ENCODE peak calls at places on chromosomes 2 and 18, in eight cellular contexts. X is cardiac fibroblast, E is IMR-90, T is gastrocnemius medialis, L is endothelial cell of umbilical vein, G is thyroid gland, D is A549, Y is Calu3. W is an unnamed sample.

GRCh38 chr2:191037351-191037750 is 23.4 kb upstream of the STAT1 start:
- DNase-seq in L (no peak), D (no peak), G (no peak), T (no peak), E (no peak), X (no peak), Y (no peak), W (no peak)

GRCh38 chr2:233047206-233047605 is 12.9 kb upstream of the INPP5D start:
- DNase-seq in X (no peak), G (no peak), Y (no peak), L (no peak), E (no peak), T (no peak), D (no peak), W (no peak)

GRCh38 chr2:198441246-198441645 is 636.9 kb downstream of the PLCL1 start:
- DNase-seq in L (no peak), G (no peak), X (no peak), D (no peak), Y (peak), T (no peak), E (peak), W (no peak)

GRCh38 chr2:181104512-181105121 is 124.2 kb downstream of the UBE2E3 start:
- DNase-seq in G (no peak), T (no peak), Y (peak), L (peak), D (peak), X (peak), E (peak), W (no peak)

GRCh38 chr2:114222331-114222730 is 220.1 kb upstream of the DPP10 start:
- DNase-seq in E (no peak), X (no peak), D (no peak), Y (no peak), T (no peak), L (no peak), G (no peak), W (no peak)

GRCh38 chr2:172270278-172271079 is 156.9 kb upstream of the ITGA6 start:
- DNase-seq in X (no peak), G (no peak), E (peak), Y (no peak), T (no peak), D (no peak), L (no peak), W (no peak)

GRCh38 chr18:3596324-3597158 is 146.6 kb downstream of the TGIF1 start:
- DNase-seq in E (peak), X (peak), Y (peak), G (peak), L (peak), D (peak), T (peak), W (peak)

GRCh38 chr2:152491139-152491472 is 156.1 kb downstream of the FMNL2 start:
- DNase-seq in L (peak), E (no peak), X (no peak), D (no peak), T (peak), Y (no peak), G (no peak), W (no peak)

GRCh38 chr2:60456115-60456770 is 97.2 kb downstream of the BCL11A start:
- DNase-seq in T (no peak), Y (no peak), D (no peak), G (no peak), E (no peak), L (no peak), X (no peak), W (no peak)
- TF ChIP-seq CTCF in T (no peak), Y (no peak), D (no peak), G (no peak), E (no peak), L (no peak), X (no peak), W (no peak)

DNA sequence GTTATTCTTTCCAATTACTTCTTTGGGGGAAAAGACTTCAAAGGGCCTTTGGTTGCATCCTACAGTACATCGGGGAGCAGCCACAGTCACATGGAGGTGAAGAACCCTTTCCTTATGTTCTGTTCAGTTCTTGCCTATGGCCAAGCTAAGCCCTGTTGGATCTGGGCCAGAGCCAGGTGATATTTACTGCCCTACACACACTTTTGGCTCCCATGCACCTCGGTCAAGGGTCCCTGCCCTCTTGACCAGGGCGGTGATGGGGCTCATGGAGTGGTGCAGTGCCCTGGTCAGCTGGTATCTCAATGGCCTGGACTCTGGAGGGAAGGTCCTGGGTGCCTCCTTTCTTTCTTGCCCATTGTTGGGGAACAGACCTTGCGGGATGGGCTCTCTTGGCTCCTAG is 98.7 kb downstream of the VAPA start:
- DNase-seq in G (no peak), L (no peak), D (no peak), X (no peak), T (no peak), E (no peak), Y (no peak), W (no peak)
- TF ChIP-seq CTCF in G (no peak), L (no peak), D (no peak), X (no peak), T (no peak), E (no peak), Y (no peak), W (no peak)

DNA sequence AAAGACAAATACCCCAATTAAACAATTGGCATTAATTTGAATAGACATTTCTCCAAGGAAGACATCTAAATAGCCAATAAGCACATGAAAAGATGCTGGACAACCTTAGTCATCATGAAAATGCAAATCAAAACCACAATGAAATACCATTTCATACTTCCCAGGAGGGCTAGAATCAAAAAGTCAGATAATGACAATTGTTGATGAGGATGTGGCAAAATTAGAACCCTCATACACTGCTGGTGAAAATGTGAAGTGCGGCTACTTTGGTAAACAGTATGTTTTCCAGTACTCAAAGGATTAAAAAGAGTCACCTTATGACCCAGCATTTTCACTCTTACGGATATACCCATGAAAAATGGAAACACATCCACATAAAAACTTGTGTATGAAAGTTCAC is 91.6 kb downstream of the FIGN start:
- DNase-seq in E (no peak), L (no peak), D (no peak), G (no peak), X (no peak), T (no peak), Y (no peak), W (no peak)
- TF ChIP-seq CTCF in E (no peak), L (no peak), D (no peak), G (no peak), X (no peak), T (no peak), Y (no peak), W (no peak)

DNA sequence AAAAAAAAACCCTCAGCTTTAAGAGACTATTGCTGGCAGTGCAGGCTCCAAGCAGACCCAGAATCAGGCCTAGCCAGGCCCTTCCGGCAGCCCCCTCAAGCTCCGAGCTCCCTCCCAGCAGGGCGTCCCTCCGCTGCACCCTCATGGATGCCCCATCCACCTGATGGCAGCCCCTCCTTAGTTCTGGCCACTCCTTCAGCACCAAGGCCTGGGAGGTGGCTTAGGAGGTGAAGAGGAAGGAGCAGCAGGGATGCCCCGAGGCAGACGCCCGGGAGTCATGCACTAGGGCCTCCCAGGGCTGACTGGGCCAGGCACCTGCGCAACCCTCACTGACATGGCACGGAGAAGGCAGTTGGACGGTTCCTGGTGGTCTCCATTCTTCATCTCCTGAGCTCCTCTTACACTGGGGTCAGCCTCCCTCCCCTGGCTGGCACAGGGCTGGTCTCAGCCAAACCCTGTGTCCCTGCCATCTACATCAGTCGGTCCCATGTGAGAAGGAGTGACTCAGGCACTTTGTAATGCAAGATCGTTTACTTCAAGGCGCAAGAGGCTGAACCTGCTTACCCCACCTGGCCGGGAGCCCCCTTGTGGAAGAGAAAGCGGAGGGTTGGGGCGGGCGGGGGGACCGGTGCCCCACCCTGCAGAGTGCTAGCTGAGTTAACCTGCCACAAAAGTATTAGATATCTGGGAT is 53.5 kb upstream of the ID2 start:
- DNase-seq in G (peak), Y (peak), L (no peak), E (peak), T (peak), D (peak), X (no peak), W (no peak)
- TF ChIP-seq CTCF in G (no peak), Y (peak), L (no peak), E (no peak), T (no peak), D (peak), X (no peak), W (no peak)

GRCh38 chr18:26103579-26103978 is 13.2 kb upstream of the SS18 start:
- DNase-seq in T (no peak), X (no peak), G (peak), D (peak), E (no peak), L (no peak), Y (no peak), W (no peak)
- TF ChIP-seq CTCF in T (no peak), X (no peak), G (no peak), D (no peak), E (no peak), L (no peak), Y (peak), W (no peak)

GRCh38 chr2:53787255-53787910 is 539 bp downstream of the ERLEC1 start:
- DNase-seq in D (peak), L (peak), Y (no peak), T (no peak), E (peak), X (no peak), G (no peak), W (peak)
- TF ChIP-seq CTCF in D (no peak), L (no peak), Y (no peak), T (no peak), E (no peak), X (no peak), G (no peak), W (no peak)

GRCh38 chr2:42385225-42385624 is 24.2 kb upstream of the COX7A2L start:
- DNase-seq in T (no peak), L (no peak), G (no peak), D (peak), X (peak), Y (peak), E (peak), W (no peak)
- TF ChIP-seq CTCF in T (no peak), L (no peak), G (no peak), D (peak), X (peak), Y (no peak), E (peak), W (no peak)